ENCODE peak calls at places on chromosomes 11 and 22, in four cellular contexts. One of them, this sample, is unnamed.

GRCh38 chr11:46649180-46649738 is 31.9 kb downstream of the ATG13 start:
- DNase-seq in HepG2: peak
- DNase-seq in K562: no peak
- DNase-seq in GM12878: no peak
- DNase-seq in this sample: peak

GRCh38 chr11:120801801-120802689 is 221.9 kb upstream of the TBCEL start:
- DNase-seq in HepG2: peak
- DNase-seq in K562: peak
- DNase-seq in GM12878: no peak
- DNase-seq in this sample: peak

GRCh38 chr22:25472382-25472781 is 92.1 kb upstream of the GRK3 start:
- DNase-seq in HepG2: no peak
- DNase-seq in GM12878: no peak
- DNase-seq in K562: no peak
- DNase-seq in this sample: no peak

GRCh38 chr22:48779661-48780596 is 1047.7 kb downstream of the BRD1 start:
- DNase-seq in GM12878: no peak
- DNase-seq in HepG2: no peak
- DNase-seq in K562: no peak
- DNase-seq in this sample: no peak

GRCh38 chr11:29937526-29937925 is 79.3 kb downstream of the KCNA4 start:
- DNase-seq in K562: no peak
- DNase-seq in HepG2: no peak
- DNase-seq in GM12878: no peak
- DNase-seq in this sample: no peak

GRCh38 chr22:48743601-48744282 is 1083.9 kb downstream of the BRD1 start:
- DNase-seq in K562: no peak
- DNase-seq in GM12878: no peak
- DNase-seq in HepG2: no peak
- DNase-seq in this sample: no peak

GRCh38 chr22:36395922-36396321 is 8.2 kb upstream of the MYH9 start:
- DNase-seq in K562: no peak
- DNase-seq in GM12878: no peak
- DNase-seq in HepG2: peak
- DNase-seq in this sample: no peak

GRCh38 chr11:59953463-59954218 is 10.2 kb upstream of the OOSP4A start:
- DNase-seq in K562: no peak
- DNase-seq in HepG2: no peak
- DNase-seq in GM12878: no peak
- DNase-seq in this sample: no peak

GRCh38 chr11:131422491-131422890 is 52.1 kb downstream of the NTM start:
- DNase-seq in HepG2: no peak
- DNase-seq in GM12878: no peak
- DNase-seq in K562: no peak
- DNase-seq in this sample: no peak

GRCh38 chr11:59247535-59248227 is 35.0 kb upstream of the MPEG1 start:
- DNase-seq in GM12878: no peak
- DNase-seq in HepG2: no peak
- DNase-seq in K562: no peak
- DNase-seq in this sample: no peak

GRCh38 chr11:45486461-45486860 is 179.0 kb downstream of the CHST1 start:
- DNase-seq in GM12878: no peak
- DNase-seq in K562: no peak
- DNase-seq in HepG2: no peak
- DNase-seq in this sample: no peak

GRCh38 chr11:93208663-93209270 is 11.0 kb upstream of the SLC36A4 start:
- DNase-seq in GM12878: no peak
- DNase-seq in K562: no peak
- DNase-seq in HepG2: no peak
- DNase-seq in this sample: no peak

GRCh38 chr11:31807791-31808074 is 3.4 kb downstream of the PAX6 start:
- DNase-seq in HepG2: no peak
- DNase-seq in GM12878: no peak
- DNase-seq in K562: no peak
- DNase-seq in this sample: no peak

GRCh38 chr11:31808268-31808667 is 2.9 kb downstream of the PAX6 start:
- DNase-seq in K562: no peak
- DNase-seq in GM12878: no peak
- DNase-seq in HepG2: no peak
- DNase-seq in this sample: no peak

GRCh38 chr11:31809857-31810778 is 1.0 kb downstream of the PAX6 start:
- DNase-seq in HepG2: no peak
- DNase-seq in GM12878: no peak
- DNase-seq in K562: peak
- DNase-seq in this sample: peak

GRCh38 chr11:31809543-31809856 is 1.6 kb downstream of the PAX6 start:
- DNase-seq in GM12878: no peak
- DNase-seq in K562: no peak
- DNase-seq in HepG2: no peak
- DNase-seq in this sample: no peak

DNA sequence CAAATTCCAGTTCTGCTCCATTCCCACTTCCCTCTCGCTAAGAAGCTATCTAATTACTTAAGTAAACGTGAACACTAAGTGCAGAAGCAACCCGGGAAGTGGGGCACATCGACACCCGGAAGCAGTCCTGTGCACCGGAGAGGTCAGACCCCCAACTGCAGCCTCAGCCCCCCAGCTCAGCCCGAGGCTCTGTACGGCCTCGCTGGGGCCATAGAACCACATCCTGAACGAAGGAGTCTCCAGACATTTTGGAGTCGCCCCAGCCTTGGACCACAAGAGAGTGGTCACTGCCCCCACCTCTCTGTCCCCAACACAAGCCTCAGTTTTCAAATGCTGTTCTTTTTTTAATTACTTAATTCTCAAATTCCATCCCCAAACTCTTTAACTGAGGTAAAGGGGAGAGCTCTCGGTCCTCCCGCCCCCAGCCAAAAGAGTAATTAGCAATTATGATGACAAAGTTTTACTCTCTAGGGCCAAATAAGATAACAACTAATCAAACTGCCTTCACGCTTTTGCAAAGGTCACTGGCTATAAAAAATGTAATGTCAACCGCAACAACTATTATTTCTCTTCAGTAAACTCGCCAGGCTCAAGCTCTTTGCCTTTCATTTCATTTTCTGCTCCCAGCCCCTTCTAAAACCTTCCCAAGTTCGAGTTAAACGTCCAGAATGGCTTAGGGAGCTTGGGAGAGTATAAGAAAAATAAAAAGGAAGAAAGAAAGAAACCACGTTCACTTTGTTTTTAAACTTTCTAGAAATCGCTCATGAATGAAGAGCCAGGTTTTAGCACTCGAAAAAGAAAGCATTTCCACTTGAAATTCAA is 2.2 kb downstream of the PAX6 start:
- DNase-seq in HepG2: no peak
- DNase-seq in GM12878: no peak
- DNase-seq in K562: no peak
- DNase-seq in this sample: no peak
- H2AFZ ChIP-seq in HepG2: no peak
- H2AFZ ChIP-seq in GM12878: no peak
- H2AFZ ChIP-seq in K562: no peak
- H2AFZ ChIP-seq in this sample: no peak

GRCh38 chr22:19442166-19442565 is 5.3 kb downstream of the C22orf39 start:
- DNase-seq in HepG2: no peak
- DNase-seq in K562: no peak
- DNase-seq in GM12878: no peak
- DNase-seq in this sample: no peak
- TF ChIP-seq MYC in HepG2: no peak
- TF ChIP-seq MYC in K562: no peak
- TF ChIP-seq MYC in GM12878: no peak
- TF ChIP-seq MYC in this sample: no peak

GRCh38 chr11:85132839-85133238 is 494.3 kb downstream of the DLG2 start:
- DNase-seq in GM12878: no peak
- DNase-seq in K562: no peak
- DNase-seq in HepG2: no peak
- DNase-seq in this sample: no peak
- H2AFZ ChIP-seq in GM12878: no peak
- H2AFZ ChIP-seq in K562: no peak
- H2AFZ ChIP-seq in HepG2: no peak
- H2AFZ ChIP-seq in this sample: no peak

GRCh38 chr11:64999478-64999877 is 2.7 kb upstream of the BATF2 start:
- DNase-seq in K562: no peak
- DNase-seq in HepG2: no peak
- DNase-seq in GM12878: no peak
- DNase-seq in this sample: no peak

GRCh38 chr11:64998690-64999431 is 2.1 kb upstream of the BATF2 start:
- DNase-seq in HepG2: peak
- DNase-seq in K562: no peak
- DNase-seq in GM12878: no peak
- DNase-seq in this sample: no peak

GRCh38 chr11:64996327-64996709 is 453 bp downstream of the BATF2 start:
- DNase-seq in GM12878: no peak
- DNase-seq in HepG2: no peak
- DNase-seq in K562: no peak
- DNase-seq in this sample: no peak

GRCh38 chr11:64996710-64997380 is at the start of gene BATF2:
- DNase-seq in K562: peak
- DNase-seq in GM12878: no peak
- DNase-seq in HepG2: peak
- DNase-seq in this sample: peak

GRCh38 chr11:64998141-64998540 is 1.4 kb upstream of the BATF2 start:
- DNase-seq in HepG2: peak
- DNase-seq in GM12878: no peak
- DNase-seq in K562: peak
- DNase-seq in this sample: no peak
- TF ChIP-seq MYC in HepG2: no peak
- TF ChIP-seq MYC in GM12878: no peak
- TF ChIP-seq MYC in K562: no peak
- TF ChIP-seq MYC in this sample: no peak

DNA sequence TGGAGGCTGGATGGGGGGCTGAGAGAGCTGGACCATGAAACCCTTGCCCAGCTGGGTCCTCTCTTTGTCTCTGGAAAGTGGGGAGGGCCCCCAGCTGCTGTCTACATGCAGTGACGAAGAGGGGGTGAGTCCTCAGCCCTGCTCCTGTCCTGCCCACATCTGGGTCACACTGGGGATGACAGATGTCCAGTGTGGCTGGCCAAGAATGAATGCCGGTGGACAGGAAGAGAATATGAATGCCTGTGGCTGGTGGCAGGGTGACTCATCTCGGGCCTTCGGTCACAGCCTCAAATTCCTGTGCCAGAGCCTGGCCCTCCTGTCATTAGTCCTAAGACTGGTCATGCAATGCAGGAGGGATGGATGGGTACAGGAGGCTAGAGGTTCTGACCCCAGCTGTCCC is 2.2 kb upstream of the PNPLA3 start:
- DNase-seq in K562: no peak
- DNase-seq in GM12878: no peak
- DNase-seq in HepG2: peak
- DNase-seq in this sample: no peak
- H2AFZ ChIP-seq in K562: no peak
- H2AFZ ChIP-seq in GM12878: no peak
- H2AFZ ChIP-seq in HepG2: no peak
- H2AFZ ChIP-seq in this sample: no peak

DNA sequence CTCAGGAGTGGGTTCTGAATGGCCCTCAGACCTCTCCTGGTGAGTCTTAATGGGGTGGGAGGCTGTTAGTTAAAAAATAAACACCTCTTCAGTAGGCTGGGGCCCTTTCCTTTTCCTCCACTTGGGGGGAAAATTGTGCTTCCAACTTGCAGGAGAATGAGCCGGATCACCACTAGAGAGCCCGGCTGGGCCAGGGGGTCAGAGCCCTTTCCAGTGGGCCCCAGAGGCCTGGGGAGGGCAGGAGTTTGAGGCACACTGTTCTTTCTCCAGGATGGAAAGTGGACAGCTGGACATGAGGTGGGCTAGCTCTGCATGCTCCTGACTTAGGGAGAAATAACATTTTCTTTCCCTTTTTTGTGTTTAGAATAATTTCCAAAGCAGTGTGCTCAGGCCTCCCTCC is 32.8 kb downstream of the B3GAT1 start:
- DNase-seq in K562: no peak
- DNase-seq in GM12878: no peak
- DNase-seq in HepG2: no peak
- DNase-seq in this sample: no peak
- TF ChIP-seq MYC in K562: no peak
- TF ChIP-seq MYC in GM12878: no peak
- TF ChIP-seq MYC in HepG2: no peak
- TF ChIP-seq MYC in this sample: no peak

GRCh38 chr11:125364085-125364822 is 131.8 kb downstream of the FEZ1 start:
- DNase-seq in HepG2: no peak
- DNase-seq in GM12878: no peak
- DNase-seq in K562: no peak
- DNase-seq in this sample: no peak
- H2AFZ ChIP-seq in HepG2: no peak
- H2AFZ ChIP-seq in GM12878: no peak
- H2AFZ ChIP-seq in K562: no peak
- H2AFZ ChIP-seq in this sample: no peak

GRCh38 chr22:32079110-32080089 is 36.3 kb downstream of the SLC5A1 start:
- DNase-seq in K562: no peak
- DNase-seq in HepG2: no peak
- DNase-seq in GM12878: no peak
- DNase-seq in this sample: peak
- TF ChIP-seq MYC in K562: no peak
- TF ChIP-seq MYC in HepG2: no peak
- TF ChIP-seq MYC in GM12878: no peak
- TF ChIP-seq MYC in this sample: no peak

GRCh38 chr22:29080061-29080975 is 7.5 kb downstream of the KREMEN1 start:
- DNase-seq in HepG2: no peak
- DNase-seq in GM12878: no peak
- DNase-seq in K562: no peak
- DNase-seq in this sample: no peak
- H2AFZ ChIP-seq in HepG2: no peak
- H2AFZ ChIP-seq in GM12878: no peak
- H2AFZ ChIP-seq in K562: no peak
- H2AFZ ChIP-seq in this sample: no peak

This sample was measured in endothelial cell of umbilical vein.